ENCODE peak calls at places on chromosomes 12 and 14, in five cellular contexts. One of them, this sample, is unnamed. For H3K4me1 and H3K9me3, the result is how much of the 10 kb centered on the place peaks cover.

GRCh38 chr14:103315368-103315911 is 18.6 kb upstream of the EIF5 start:
- DNase-seq in CD4-positive, CD25-positive, alpha-beta regulatory T cell: no peak
- DNase-seq in spleen: no peak
- DNase-seq in mucosa of descending colon: no peak
- DNase-seq in vagina: no peak
- DNase-seq in this sample: no peak

GRCh38 chr14:33404054-33404453 is 465.4 kb downstream of the NPAS3 start:
- DNase-seq in CD4-positive, CD25-positive, alpha-beta regulatory T cell: no peak
- DNase-seq in spleen: no peak
- DNase-seq in mucosa of descending colon: no peak
- DNase-seq in vagina: no peak
- DNase-seq in this sample: no peak

GRCh38 chr12:55446334-55446733 is 2.5 kb downstream of the OR6C2 start:
- DNase-seq in CD4-positive, CD25-positive, alpha-beta regulatory T cell: no peak
- DNase-seq in spleen: no peak
- DNase-seq in mucosa of descending colon: no peak
- DNase-seq in vagina: no peak
- DNase-seq in this sample: no peak

GRCh38 chr12:122895757-122896636 is at the start of gene VPS37B:
- DNase-seq in CD4-positive, CD25-positive, alpha-beta regulatory T cell: peak
- DNase-seq in spleen: peak
- DNase-seq in mucosa of descending colon: peak
- DNase-seq in vagina: peak
- DNase-seq in this sample: peak

GRCh38 chr14:75979071-75979571 is 2.7 kb downstream of the TGFB3 start:
- DNase-seq in CD4-positive, CD25-positive, alpha-beta regulatory T cell: no peak
- DNase-seq in spleen: peak
- DNase-seq in mucosa of descending colon: peak
- DNase-seq in vagina: no peak
- DNase-seq in this sample: peak

GRCh38 chr14:101369194-101369915 is 191.9 kb upstream of the DIO3 start:
- DNase-seq in CD4-positive, CD25-positive, alpha-beta regulatory T cell: no peak
- DNase-seq in spleen: no peak
- DNase-seq in mucosa of descending colon: no peak
- DNase-seq in vagina: peak
- DNase-seq in this sample: no peak

GRCh38 chr12:20105938-20106337 is 262.4 kb upstream of the PDE3A start:
- DNase-seq in CD4-positive, CD25-positive, alpha-beta regulatory T cell: no peak
- DNase-seq in spleen: no peak
- DNase-seq in mucosa of descending colon: no peak
- DNase-seq in vagina: no peak
- DNase-seq in this sample: no peak

GRCh38 chr12:97211421-97211820 is 251.2 kb upstream of the RMST start:
- DNase-seq in CD4-positive, CD25-positive, alpha-beta regulatory T cell: no peak
- DNase-seq in spleen: no peak
- DNase-seq in mucosa of descending colon: no peak
- DNase-seq in vagina: no peak
- DNase-seq in this sample: no peak

GRCh38 chr12:84807249-84807648 is 105.3 kb downstream of the SLC6A15 start:
- DNase-seq in CD4-positive, CD25-positive, alpha-beta regulatory T cell: no peak
- DNase-seq in spleen: no peak
- DNase-seq in mucosa of descending colon: no peak
- DNase-seq in vagina: no peak
- DNase-seq in this sample: no peak

GRCh38 chr12:107513636-107514400 is 171.8 kb upstream of the PWP1 start:
- DNase-seq in CD4-positive, CD25-positive, alpha-beta regulatory T cell: no peak
- DNase-seq in spleen: no peak
- DNase-seq in mucosa of descending colon: no peak
- DNase-seq in vagina: no peak
- DNase-seq in this sample: no peak

GRCh38 chr12:107512391-107512790 is 173.2 kb upstream of the PWP1 start:
- DNase-seq in CD4-positive, CD25-positive, alpha-beta regulatory T cell: no peak
- DNase-seq in spleen: no peak
- DNase-seq in mucosa of descending colon: no peak
- DNase-seq in vagina: no peak
- DNase-seq in this sample: no peak

GRCh38 chr12:107515446-107515958 is 170.1 kb upstream of the PWP1 start:
- DNase-seq in CD4-positive, CD25-positive, alpha-beta regulatory T cell: no peak
- DNase-seq in spleen: no peak
- DNase-seq in mucosa of descending colon: no peak
- DNase-seq in vagina: no peak
- DNase-seq in this sample: peak

GRCh38 chr12:107513184-107513583 is 172.4 kb upstream of the PWP1 start:
- DNase-seq in CD4-positive, CD25-positive, alpha-beta regulatory T cell: no peak
- DNase-seq in spleen: no peak
- DNase-seq in mucosa of descending colon: no peak
- DNase-seq in vagina: no peak
- DNase-seq in this sample: no peak

GRCh38 chr12:107514887-107515445 is 170.6 kb upstream of the PWP1 start:
- DNase-seq in CD4-positive, CD25-positive, alpha-beta regulatory T cell: no peak
- DNase-seq in spleen: no peak
- DNase-seq in mucosa of descending colon: no peak
- DNase-seq in vagina: no peak
- DNase-seq in this sample: no peak
- H3K4me1 ChIP-seq in CD4-positive, CD25-positive, alpha-beta regulatory T cell: under half
- H3K4me1 ChIP-seq in spleen: under half
- H3K4me1 ChIP-seq in mucosa of descending colon: under half
- H3K4me1 ChIP-seq in vagina: under half
- H3K4me1 ChIP-seq in this sample: under half

GRCh38 chr14:42499137-42499536 is 892.5 kb downstream of the LRFN5 start:
- DNase-seq in CD4-positive, CD25-positive, alpha-beta regulatory T cell: no peak
- DNase-seq in spleen: no peak
- DNase-seq in mucosa of descending colon: no peak
- DNase-seq in vagina: no peak
- DNase-seq in this sample: no peak

GRCh38 chr14:42508209-42508946 is 901.7 kb downstream of the LRFN5 start:
- DNase-seq in CD4-positive, CD25-positive, alpha-beta regulatory T cell: no peak
- DNase-seq in spleen: no peak
- DNase-seq in mucosa of descending colon: no peak
- DNase-seq in vagina: no peak
- DNase-seq in this sample: no peak

GRCh38 chr14:42510071-42510470 is 903.4 kb downstream of the LRFN5 start:
- DNase-seq in CD4-positive, CD25-positive, alpha-beta regulatory T cell: no peak
- DNase-seq in spleen: no peak
- DNase-seq in mucosa of descending colon: no peak
- DNase-seq in vagina: no peak
- DNase-seq in this sample: no peak

GRCh38 chr14:42504433-42504832 is 897.8 kb downstream of the LRFN5 start:
- DNase-seq in CD4-positive, CD25-positive, alpha-beta regulatory T cell: no peak
- DNase-seq in spleen: no peak
- DNase-seq in mucosa of descending colon: no peak
- DNase-seq in vagina: no peak
- DNase-seq in this sample: no peak
- H3K9me3 ChIP-seq in CD4-positive, CD25-positive, alpha-beta regulatory T cell: under half
- H3K9me3 ChIP-seq in spleen: under half
- H3K9me3 ChIP-seq in mucosa of descending colon: under half
- H3K9me3 ChIP-seq in vagina: under half
- H3K9me3 ChIP-seq in this sample: under half

GRCh38 chr12:121538699-121539061 is 42.1 kb downstream of the KDM2B start:
- DNase-seq in CD4-positive, CD25-positive, alpha-beta regulatory T cell: no peak
- DNase-seq in spleen: no peak
- DNase-seq in mucosa of descending colon: peak
- DNase-seq in vagina: no peak
- DNase-seq in this sample: no peak
- H3K4me1 ChIP-seq in CD4-positive, CD25-positive, alpha-beta regulatory T cell: under half
- H3K4me1 ChIP-seq in spleen: half or more
- H3K4me1 ChIP-seq in mucosa of descending colon: under half
- H3K4me1 ChIP-seq in vagina: under half
- H3K4me1 ChIP-seq in this sample: under half

GRCh38 chr12:34333337-34333736 is 311.0 kb downstream of the ALG10 start:
- DNase-seq in CD4-positive, CD25-positive, alpha-beta regulatory T cell: no peak
- DNase-seq in spleen: no peak
- DNase-seq in mucosa of descending colon: no peak
- DNase-seq in vagina: no peak
- DNase-seq in this sample: no peak
- H3K9me3 ChIP-seq in CD4-positive, CD25-positive, alpha-beta regulatory T cell: half or more
- H3K9me3 ChIP-seq in spleen: under half
- H3K9me3 ChIP-seq in mucosa of descending colon: half or more
- H3K9me3 ChIP-seq in vagina: under half
- H3K9me3 ChIP-seq in this sample: under half

GRCh38 chr14:71554323-71554722 is 377.9 kb upstream of the RGS6 start:
- DNase-seq in CD4-positive, CD25-positive, alpha-beta regulatory T cell: no peak
- DNase-seq in spleen: no peak
- DNase-seq in mucosa of descending colon: no peak
- DNase-seq in vagina: no peak
- DNase-seq in this sample: no peak

GRCh38 chr14:71555654-71556559 is 376.3 kb upstream of the RGS6 start:
- DNase-seq in CD4-positive, CD25-positive, alpha-beta regulatory T cell: peak
- DNase-seq in spleen: no peak
- DNase-seq in mucosa of descending colon: no peak
- DNase-seq in vagina: no peak
- DNase-seq in this sample: no peak

GRCh38 chr14:71552809-71553208 is 379.4 kb upstream of the RGS6 start:
- DNase-seq in CD4-positive, CD25-positive, alpha-beta regulatory T cell: no peak
- DNase-seq in spleen: no peak
- DNase-seq in mucosa of descending colon: no peak
- DNase-seq in vagina: no peak
- DNase-seq in this sample: no peak

GRCh38 chr14:71554959-71555612 is 377.1 kb upstream of the RGS6 start:
- DNase-seq in CD4-positive, CD25-positive, alpha-beta regulatory T cell: no peak
- DNase-seq in spleen: no peak
- DNase-seq in mucosa of descending colon: no peak
- DNase-seq in vagina: no peak
- DNase-seq in this sample: no peak

DNA sequence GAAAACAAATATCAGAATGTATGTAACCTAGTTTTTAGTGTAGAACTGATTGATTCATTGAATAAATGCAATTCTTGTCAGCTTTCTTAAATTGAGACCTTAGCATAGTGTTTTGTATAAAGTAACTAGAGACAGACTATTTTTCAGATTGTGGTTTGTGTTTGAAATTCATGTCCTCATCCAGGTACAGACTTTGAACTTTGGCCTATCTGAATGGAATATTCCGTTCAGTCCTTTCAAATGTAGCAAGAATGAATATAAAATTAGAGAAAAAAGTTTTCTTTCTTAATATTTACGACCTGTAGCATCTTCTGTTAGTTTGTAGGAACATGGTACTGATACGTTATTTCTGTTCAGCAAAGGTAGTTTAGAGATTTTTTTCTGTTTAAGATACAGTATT is 378.4 kb upstream of the RGS6 start:
- DNase-seq in CD4-positive, CD25-positive, alpha-beta regulatory T cell: no peak
- DNase-seq in spleen: no peak
- DNase-seq in mucosa of descending colon: no peak
- DNase-seq in vagina: no peak
- DNase-seq in this sample: no peak
- H3K4me1 ChIP-seq in CD4-positive, CD25-positive, alpha-beta regulatory T cell: under half
- H3K4me1 ChIP-seq in spleen: half or more
- H3K4me1 ChIP-seq in mucosa of descending colon: under half
- H3K4me1 ChIP-seq in vagina: under half
- H3K4me1 ChIP-seq in this sample: under half

GRCh38 chr12:106663385-106663784 is 80.6 kb downstream of the RFX4 start:
- DNase-seq in CD4-positive, CD25-positive, alpha-beta regulatory T cell: no peak
- DNase-seq in spleen: no peak
- DNase-seq in mucosa of descending colon: no peak
- DNase-seq in vagina: no peak
- DNase-seq in this sample: no peak
- H3K9me3 ChIP-seq in CD4-positive, CD25-positive, alpha-beta regulatory T cell: under half
- H3K9me3 ChIP-seq in spleen: under half
- H3K9me3 ChIP-seq in mucosa of descending colon: under half
- H3K9me3 ChIP-seq in vagina: under half
- H3K9me3 ChIP-seq in this sample: under half

GRCh38 chr12:57890191-57891120 is 43.9 kb upstream of the CTDSP2 start:
- DNase-seq in CD4-positive, CD25-positive, alpha-beta regulatory T cell: no peak
- DNase-seq in spleen: no peak
- DNase-seq in mucosa of descending colon: no peak
- DNase-seq in vagina: no peak
- DNase-seq in this sample: peak
- H3K4me1 ChIP-seq in CD4-positive, CD25-positive, alpha-beta regulatory T cell: under half
- H3K4me1 ChIP-seq in spleen: under half
- H3K4me1 ChIP-seq in mucosa of descending colon: half or more
- H3K4me1 ChIP-seq in vagina: half or more
- H3K4me1 ChIP-seq in this sample: half or more

DNA sequence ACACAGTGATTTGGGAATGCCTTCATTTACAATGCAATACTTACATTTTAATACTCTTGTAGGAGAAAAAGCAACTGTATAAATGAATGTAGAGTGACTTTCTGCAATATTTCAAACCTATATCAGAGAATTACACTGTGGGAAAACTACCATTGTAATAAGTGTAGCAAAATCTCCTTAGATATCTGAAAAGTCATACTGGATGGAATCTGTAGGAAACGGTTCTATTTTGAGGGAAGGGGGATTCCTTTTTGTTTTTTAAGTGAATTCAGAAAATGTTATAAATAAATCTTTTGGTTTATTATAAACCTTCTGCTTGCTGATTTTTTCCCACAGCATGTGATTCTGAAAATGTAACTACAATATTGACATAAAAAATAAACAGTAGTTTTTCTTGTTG is 23.0 kb downstream of the ZNF891 start:
- DNase-seq in CD4-positive, CD25-positive, alpha-beta regulatory T cell: no peak
- DNase-seq in spleen: no peak
- DNase-seq in mucosa of descending colon: no peak
- DNase-seq in vagina: no peak
- DNase-seq in this sample: no peak
- H3K9me3 ChIP-seq in CD4-positive, CD25-positive, alpha-beta regulatory T cell: half or more
- H3K9me3 ChIP-seq in spleen: half or more
- H3K9me3 ChIP-seq in mucosa of descending colon: half or more
- H3K9me3 ChIP-seq in vagina: half or more
- H3K9me3 ChIP-seq in this sample: half or more

DNA sequence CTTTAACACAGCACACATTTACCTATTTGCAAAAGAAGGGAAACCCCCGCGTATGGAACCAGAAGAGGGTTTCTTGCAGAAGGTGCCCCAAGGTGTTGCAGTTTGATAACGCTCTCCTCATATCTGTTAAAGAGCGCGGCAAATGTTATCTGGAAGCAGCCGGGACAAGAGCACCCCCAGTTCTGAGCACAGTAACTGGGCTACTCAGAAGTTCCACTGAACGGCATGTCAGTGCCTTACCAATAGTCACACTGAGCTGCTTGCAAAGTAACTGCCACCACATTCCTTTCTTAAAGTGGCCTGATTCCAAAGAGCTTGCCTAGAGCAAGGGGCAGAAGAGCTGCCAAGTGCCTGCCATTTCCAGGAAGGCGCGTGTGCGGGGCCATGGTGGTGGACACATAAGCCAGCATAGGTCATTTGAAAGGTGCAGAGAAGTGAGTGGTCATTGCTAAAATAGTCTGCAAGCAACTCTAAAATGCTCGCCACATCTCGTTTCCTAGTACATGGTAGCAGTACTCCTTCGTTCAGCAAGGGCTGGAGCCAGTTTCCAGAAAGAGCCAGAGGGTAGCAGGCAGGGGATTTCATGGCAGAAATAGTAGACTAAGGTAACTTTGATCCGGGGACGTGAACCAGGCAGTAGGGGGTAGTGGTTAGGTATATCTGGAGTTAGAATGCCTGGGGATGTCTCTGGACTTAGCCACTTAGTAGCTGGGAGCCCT is 37.8 kb downstream of the SPTB start:
- DNase-seq in CD4-positive, CD25-positive, alpha-beta regulatory T cell: no peak
- DNase-seq in spleen: no peak
- DNase-seq in mucosa of descending colon: no peak
- DNase-seq in vagina: no peak
- DNase-seq in this sample: no peak
- H3K4me1 ChIP-seq in CD4-positive, CD25-positive, alpha-beta regulatory T cell: under half
- H3K4me1 ChIP-seq in spleen: under half
- H3K4me1 ChIP-seq in mucosa of descending colon: under half
- H3K4me1 ChIP-seq in vagina: under half
- H3K4me1 ChIP-seq in this sample: under half

GRCh38 chr14:82419933-82420332 is 886.3 kb upstream of the SEL1L start:
- DNase-seq in CD4-positive, CD25-positive, alpha-beta regulatory T cell: no peak
- DNase-seq in spleen: no peak
- DNase-seq in mucosa of descending colon: no peak
- DNase-seq in vagina: no peak
- DNase-seq in this sample: no peak
- H3K9me3 ChIP-seq in CD4-positive, CD25-positive, alpha-beta regulatory T cell: under half
- H3K9me3 ChIP-seq in spleen: under half
- H3K9me3 ChIP-seq in mucosa of descending colon: under half
- H3K9me3 ChIP-seq in vagina: under half
- H3K9me3 ChIP-seq in this sample: under half